ENCODE peak calls at places on chromosome 6, in six cellular contexts. One of them, this sample, is unnamed.

GRCh38 chr6:111788779-111789276 is 84.4 kb downstream of the FYN start:
- DNase-seq in HepG2: peak; percentile 63
- DNase-seq in SK-N-SH: no peak
- DNase-seq in K562: peak; percentile 44
- DNase-seq in H1: no peak
- DNase-seq in GM12878: no peak
- DNase-seq in this sample: no peak

GRCh38 chr6:160979063-160979708 is 12.4 kb upstream of the MAP3K4 start:
- DNase-seq in HepG2: no peak
- DNase-seq in SK-N-SH: no peak
- DNase-seq in K562: no peak
- DNase-seq in H1: no peak
- DNase-seq in GM12878: no peak
- DNase-seq in this sample: peak; percentile 37

GRCh38 chr6:38776515-38776914 is 61.4 kb downstream of the DNAH8 start:
- DNase-seq in HepG2: no peak
- DNase-seq in SK-N-SH: peak; percentile 10
- DNase-seq in K562: no peak
- DNase-seq in H1: no peak
- DNase-seq in GM12878: no peak
- DNase-seq in this sample: no peak

GRCh38 chr6:121143476-121143875 is 190.8 kb downstream of the TBC1D32 start:
- DNase-seq in HepG2: no peak
- DNase-seq in SK-N-SH: no peak
- DNase-seq in K562: no peak
- DNase-seq in H1: no peak
- DNase-seq in GM12878: no peak
- DNase-seq in this sample: no peak

GRCh38 chr6:111031151-111031550 is 49.3 kb downstream of the RPF2 start:
- DNase-seq in HepG2: no peak
- DNase-seq in SK-N-SH: no peak
- DNase-seq in K562: no peak
- DNase-seq in H1: no peak
- DNase-seq in GM12878: no peak
- DNase-seq in this sample: no peak

GRCh38 chr6:168121308-168121665 is 42.3 kb upstream of the FRMD1 start:
- DNase-seq in HepG2: no peak
- DNase-seq in SK-N-SH: peak; percentile 4
- DNase-seq in K562: no peak
- DNase-seq in H1: no peak
- DNase-seq in GM12878: no peak
- DNase-seq in this sample: no peak

GRCh38 chr6:105014448-105014847 is 57.5 kb downstream of the LIN28B start:
- DNase-seq in HepG2: no peak
- DNase-seq in SK-N-SH: no peak
- DNase-seq in K562: no peak
- DNase-seq in H1: no peak
- DNase-seq in GM12878: no peak
- DNase-seq in this sample: no peak

GRCh38 chr6:161444464-161444863 is 170.6 kb upstream of the AGPAT4 start:
- DNase-seq in HepG2: no peak
- DNase-seq in SK-N-SH: no peak
- DNase-seq in K562: peak; percentile 66
- DNase-seq in H1: no peak
- DNase-seq in GM12878: no peak
- DNase-seq in this sample: no peak

GRCh38 chr6:153084393-153084792 is 46.7 kb downstream of the RGS17 start:
- DNase-seq in HepG2: no peak
- DNase-seq in SK-N-SH: no peak
- DNase-seq in K562: no peak
- DNase-seq in H1: no peak
- DNase-seq in GM12878: no peak
- DNase-seq in this sample: no peak

GRCh38 chr6:26594730-26595632 is 1.8 kb upstream of the ABT1 start:
- DNase-seq in HepG2: peak; percentile 58
- DNase-seq in SK-N-SH: peak; percentile 30
- DNase-seq in K562: peak; percentile 95
- DNase-seq in H1: peak; percentile 78
- DNase-seq in GM12878: no peak
- DNase-seq in this sample: no peak

GRCh38 chr6:89789980-89790379 is 29.6 kb downstream of the MDN1 start:
- DNase-seq in HepG2: no peak
- DNase-seq in SK-N-SH: no peak
- DNase-seq in K562: no peak
- DNase-seq in H1: no peak
- DNase-seq in GM12878: no peak
- DNase-seq in this sample: no peak

GRCh38 chr6:48229849-48230248 is 118.9 kb upstream of the PTCHD4 start:
- DNase-seq in HepG2: no peak
- DNase-seq in SK-N-SH: no peak
- DNase-seq in K562: no peak
- DNase-seq in H1: no peak
- DNase-seq in GM12878: no peak
- DNase-seq in this sample: no peak

GRCh38 chr6:12865782-12866181 is 149.2 kb downstream of the PHACTR1 start:
- DNase-seq in HepG2: no peak
- DNase-seq in SK-N-SH: no peak
- DNase-seq in K562: no peak
- DNase-seq in H1: no peak
- DNase-seq in GM12878: no peak
- DNase-seq in this sample: no peak

GRCh38 chr6:129621252-129621651 is 88.7 kb downstream of the ARHGAP18 start:
- DNase-seq in HepG2: peak; percentile 58
- DNase-seq in SK-N-SH: no peak
- DNase-seq in K562: peak; percentile 54
- DNase-seq in H1: no peak
- DNase-seq in GM12878: no peak
- DNase-seq in this sample: no peak

GRCh38 chr6:139988702-139989101 is 614.3 kb upstream of the CITED2 start:
- DNase-seq in HepG2: no peak
- DNase-seq in SK-N-SH: no peak
- DNase-seq in K562: no peak
- DNase-seq in H1: no peak
- DNase-seq in GM12878: no peak
- DNase-seq in this sample: no peak

GRCh38 chr6:14292119-14292518 is 174.5 kb downstream of the CD83 start:
- DNase-seq in HepG2: no peak
- DNase-seq in SK-N-SH: no peak
- DNase-seq in K562: no peak
- DNase-seq in H1: no peak
- DNase-seq in GM12878: no peak
- DNase-seq in this sample: no peak

GRCh38 chr6:82270791-82271392 is 23.3 kb upstream of the IBTK start:
- DNase-seq in HepG2: peak; percentile 30
- DNase-seq in SK-N-SH: peak; percentile 39
- DNase-seq in K562: peak; percentile 40
- DNase-seq in H1: no peak
- DNase-seq in GM12878: peak; percentile 15
- DNase-seq in this sample: no peak

DNA sequence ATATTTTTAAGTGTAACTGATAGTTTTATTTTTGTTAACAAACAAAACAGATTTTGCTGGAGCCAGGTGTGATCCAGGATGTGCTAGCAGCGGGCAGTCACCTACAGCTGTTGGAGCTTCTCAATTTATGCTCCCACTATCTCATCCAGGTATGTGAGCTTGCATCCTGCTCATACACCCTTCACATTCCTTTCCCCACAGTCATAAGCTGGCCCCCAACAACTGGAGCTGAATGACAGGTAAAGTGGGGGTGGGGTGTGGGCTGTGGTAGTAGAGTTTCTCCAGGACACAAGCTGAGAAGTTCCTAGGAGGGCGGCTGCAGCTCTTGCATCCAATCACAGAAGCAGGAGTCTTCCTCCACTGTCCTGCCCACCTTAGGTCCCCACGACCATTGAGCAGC is 140.1 kb downstream of the KLHL32 start:
- DNase-seq in HepG2: no peak
- DNase-seq in SK-N-SH: no peak
- DNase-seq in K562: no peak
- DNase-seq in H1: no peak
- DNase-seq in GM12878: no peak
- DNase-seq in this sample: no peak
- TF ChIP-seq GABPA in HepG2: no peak
- TF ChIP-seq GABPA in SK-N-SH: no peak
- TF ChIP-seq GABPA in K562: no peak
- TF ChIP-seq GABPA in H1: no peak
- TF ChIP-seq GABPA in GM12878: no peak
- TF ChIP-seq GABPA in this sample: no peak

GRCh38 chr6:157558487-157559200 is 177.7 kb downstream of the ZDHHC14 start:
- DNase-seq in HepG2: no peak
- DNase-seq in SK-N-SH: no peak
- DNase-seq in K562: no peak
- DNase-seq in H1: no peak
- DNase-seq in GM12878: no peak
- DNase-seq in this sample: no peak
- TF ChIP-seq POLR2AphosphoS5 in HepG2: no peak
- TF ChIP-seq POLR2AphosphoS5 in SK-N-SH: no peak
- TF ChIP-seq POLR2AphosphoS5 in K562: no peak
- TF ChIP-seq POLR2AphosphoS5 in H1: no peak
- TF ChIP-seq POLR2AphosphoS5 in GM12878: no peak
- TF ChIP-seq POLR2AphosphoS5 in this sample: no peak

GRCh38 chr6:35955970-35956369 is 35.1 kb upstream of the SRPK1 start:
- DNase-seq in HepG2: no peak
- DNase-seq in SK-N-SH: no peak
- DNase-seq in K562: peak; percentile 27
- DNase-seq in H1: no peak
- DNase-seq in GM12878: no peak
- DNase-seq in this sample: no peak

GRCh38 chr6:35954335-35954734 is 33.4 kb upstream of the SRPK1 start:
- DNase-seq in HepG2: no peak
- DNase-seq in SK-N-SH: no peak
- DNase-seq in K562: no peak
- DNase-seq in H1: no peak
- DNase-seq in GM12878: no peak
- DNase-seq in this sample: no peak

GRCh38 chr6:35960192-35960591 is 39.3 kb upstream of the SRPK1 start:
- DNase-seq in HepG2: no peak
- DNase-seq in SK-N-SH: no peak
- DNase-seq in K562: no peak
- DNase-seq in H1: no peak
- DNase-seq in GM12878: no peak
- DNase-seq in this sample: no peak

GRCh38 chr6:35955521-35955920 is 34.6 kb upstream of the SRPK1 start:
- DNase-seq in HepG2: no peak
- DNase-seq in SK-N-SH: no peak
- DNase-seq in K562: no peak
- DNase-seq in H1: no peak
- DNase-seq in GM12878: no peak
- DNase-seq in this sample: no peak

DNA sequence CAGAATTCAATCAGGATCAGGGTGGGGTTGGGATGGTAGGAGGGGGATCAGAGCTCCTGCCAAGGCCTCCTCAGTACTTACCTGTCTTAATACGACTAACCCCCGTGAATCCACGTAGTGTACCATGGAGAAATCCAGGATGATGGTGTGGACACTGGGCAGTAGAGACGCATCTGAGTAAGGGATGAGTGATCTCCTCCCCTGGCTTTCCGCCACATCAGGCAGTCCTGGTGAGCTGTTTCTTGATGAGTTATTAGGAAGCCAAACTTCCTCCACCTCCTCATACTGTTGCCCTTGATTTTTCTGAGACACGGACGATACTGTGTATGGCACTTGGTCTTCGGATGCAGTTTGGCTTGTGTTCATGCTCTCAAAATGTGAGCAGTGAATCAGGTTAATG is 34.2 kb upstream of the SRPK1 start:
- DNase-seq in HepG2: no peak
- DNase-seq in SK-N-SH: no peak
- DNase-seq in K562: no peak
- DNase-seq in H1: no peak
- DNase-seq in GM12878: no peak
- DNase-seq in this sample: no peak
- TF ChIP-seq GABPA in HepG2: no peak
- TF ChIP-seq GABPA in SK-N-SH: no peak
- TF ChIP-seq GABPA in K562: no peak
- TF ChIP-seq GABPA in H1: no peak
- TF ChIP-seq GABPA in GM12878: no peak
- TF ChIP-seq GABPA in this sample: no peak

DNA sequence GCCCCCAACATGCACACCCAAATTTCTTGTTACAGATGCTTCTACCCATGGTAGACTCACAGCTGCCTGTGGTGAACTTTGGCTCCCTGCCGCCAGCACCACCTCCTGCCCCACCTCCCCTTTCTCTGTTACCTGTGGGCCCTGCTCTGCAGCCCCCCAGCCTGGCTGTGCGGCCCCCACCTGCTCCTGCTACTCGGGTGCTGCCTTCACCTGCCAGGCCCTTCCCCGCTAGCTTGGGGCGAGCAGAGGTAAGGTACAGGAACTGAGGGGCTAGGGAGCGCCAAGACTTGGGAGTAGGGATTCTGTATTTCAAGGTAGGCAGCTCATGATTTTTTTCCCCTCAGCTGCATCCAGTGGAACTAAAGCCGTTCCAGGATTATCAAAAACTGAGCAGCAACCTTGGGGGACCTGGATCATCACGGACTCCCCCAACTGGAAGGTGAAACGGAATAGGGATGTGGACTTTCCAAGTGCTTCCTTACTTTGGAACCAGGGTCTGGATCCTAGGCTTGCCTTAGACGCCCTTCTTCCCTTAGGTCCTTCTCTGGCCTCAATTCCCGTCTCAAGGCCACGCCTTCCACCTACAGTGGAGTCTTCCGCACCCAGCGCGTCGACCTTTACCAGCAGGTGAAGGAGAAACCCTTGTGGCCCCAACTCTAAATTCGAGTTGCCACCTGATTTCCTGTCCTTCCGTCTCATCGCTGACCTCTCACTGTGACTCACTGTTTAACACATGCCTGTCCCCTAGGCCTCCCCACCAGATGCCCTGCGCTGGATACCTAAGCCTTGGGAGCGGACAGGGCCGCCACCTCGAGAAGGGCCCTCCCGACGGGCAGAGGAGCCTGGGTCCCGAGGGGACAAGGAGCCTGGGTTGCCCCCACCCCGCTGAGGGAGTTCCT is 15.5 kb downstream of the BAG6 start:
- DNase-seq in HepG2: no peak
- DNase-seq in SK-N-SH: no peak
- DNase-seq in K562: no peak
- DNase-seq in H1: no peak
- DNase-seq in GM12878: no peak
- DNase-seq in this sample: no peak
- TF ChIP-seq POLR2AphosphoS5 in HepG2: peak; percentile 53
- TF ChIP-seq POLR2AphosphoS5 in SK-N-SH: no peak
- TF ChIP-seq POLR2AphosphoS5 in K562: peak; percentile 18
- TF ChIP-seq POLR2AphosphoS5 in H1: peak; percentile 26
- TF ChIP-seq POLR2AphosphoS5 in GM12878: no peak
- TF ChIP-seq POLR2AphosphoS5 in this sample: no peak

GRCh38 chr6:83735461-83735860 is 26.6 kb upstream of the SNAP91 start:
- DNase-seq in HepG2: no peak
- DNase-seq in SK-N-SH: no peak
- DNase-seq in K562: no peak
- DNase-seq in H1: no peak
- DNase-seq in GM12878: no peak
- DNase-seq in this sample: no peak
- TF ChIP-seq GABPA in HepG2: no peak
- TF ChIP-seq GABPA in SK-N-SH: no peak
- TF ChIP-seq GABPA in K562: no peak
- TF ChIP-seq GABPA in H1: no peak
- TF ChIP-seq GABPA in GM12878: no peak
- TF ChIP-seq GABPA in this sample: no peak